ENCODE peak calls at places on chromosomes 13 and 19, in six cellular contexts. One of them, this sample, is unnamed.

GRCh38 chr13:20241593-20241992 is 9.5 kb upstream of the GJB6 start:
- DNase-seq in psoas muscle: no peak
- DNase-seq in fibroblast of lung: no peak
- DNase-seq in breast epithelium: no peak
- DNase-seq in body of pancreas: no peak
- DNase-seq in neural progenitor cell: no peak
- DNase-seq in this sample: no peak

GRCh38 chr19:35079826-35080225 is 35.8 kb upstream of the FXYD3 start:
- DNase-seq in psoas muscle: no peak
- DNase-seq in fibroblast of lung: no peak
- DNase-seq in breast epithelium: no peak
- DNase-seq in body of pancreas: no peak
- DNase-seq in neural progenitor cell: no peak
- DNase-seq in this sample: no peak

GRCh38 chr19:48812094-48812929 is 1.5 kb upstream of the BCAT2 start:
- DNase-seq in psoas muscle: peak; percentile 93
- DNase-seq in fibroblast of lung: peak; percentile 80
- DNase-seq in breast epithelium: peak; percentile 79
- DNase-seq in body of pancreas: peak; percentile 96
- DNase-seq in neural progenitor cell: peak; percentile 96
- DNase-seq in this sample: peak; percentile 33

GRCh38 chr13:50599927-50600326 is 243.6 kb downstream of the DLEU7 start:
- DNase-seq in psoas muscle: no peak
- DNase-seq in fibroblast of lung: no peak
- DNase-seq in breast epithelium: no peak
- DNase-seq in body of pancreas: no peak
- DNase-seq in neural progenitor cell: no peak
- DNase-seq in this sample: no peak

GRCh38 chr19:3671680-3672574 is 28.3 kb downstream of the PIP5K1C start:
- DNase-seq in psoas muscle: no peak
- DNase-seq in fibroblast of lung: peak; percentile 25
- DNase-seq in breast epithelium: no peak
- DNase-seq in body of pancreas: no peak
- DNase-seq in neural progenitor cell: no peak
- DNase-seq in this sample: no peak

GRCh38 chr13:51180853-51181511 is 41.2 kb upstream of the FAM124A start:
- DNase-seq in psoas muscle: no peak
- DNase-seq in fibroblast of lung: no peak
- DNase-seq in breast epithelium: no peak
- DNase-seq in body of pancreas: no peak
- DNase-seq in neural progenitor cell: no peak
- DNase-seq in this sample: no peak

GRCh38 chr19:43809762-43810696 is 7.8 kb upstream of the LYPD5 start:
- DNase-seq in psoas muscle: no peak
- DNase-seq in fibroblast of lung: peak; percentile 80
- DNase-seq in breast epithelium: no peak
- DNase-seq in body of pancreas: no peak
- DNase-seq in neural progenitor cell: peak; percentile 71
- DNase-seq in this sample: peak; percentile 85

GRCh38 chr13:25187596-25187995 is 15.5 kb upstream of the AMER2 start:
- DNase-seq in psoas muscle: no peak
- DNase-seq in fibroblast of lung: no peak
- DNase-seq in breast epithelium: no peak
- DNase-seq in body of pancreas: no peak
- DNase-seq in neural progenitor cell: no peak
- DNase-seq in this sample: no peak

GRCh38 chr13:106573855-106574254 is 5.9 kb upstream of the ARGLU1 start:
- DNase-seq in psoas muscle: peak; percentile 55
- DNase-seq in fibroblast of lung: peak; percentile 43
- DNase-seq in breast epithelium: no peak
- DNase-seq in body of pancreas: no peak
- DNase-seq in neural progenitor cell: no peak
- DNase-seq in this sample: no peak

GRCh38 chr13:41427700-41428099 is 29.6 kb upstream of the RGCC start:
- DNase-seq in psoas muscle: no peak
- DNase-seq in fibroblast of lung: no peak
- DNase-seq in breast epithelium: no peak
- DNase-seq in body of pancreas: no peak
- DNase-seq in neural progenitor cell: no peak
- DNase-seq in this sample: no peak

GRCh38 chr13:23510544-23510916 is 59.7 kb upstream of the TNFRSF19 start:
- DNase-seq in psoas muscle: no peak
- DNase-seq in fibroblast of lung: peak; percentile 65
- DNase-seq in breast epithelium: no peak
- DNase-seq in body of pancreas: no peak
- DNase-seq in neural progenitor cell: no peak
- DNase-seq in this sample: no peak

GRCh38 chr13:61810065-61810464 is 394.4 kb upstream of the PCDH20 start:
- DNase-seq in psoas muscle: no peak
- DNase-seq in fibroblast of lung: no peak
- DNase-seq in breast epithelium: no peak
- DNase-seq in body of pancreas: no peak
- DNase-seq in neural progenitor cell: no peak
- DNase-seq in this sample: no peak

GRCh38 chr13:102877285-102877684 is 31.5 kb downstream of the ERCC5 start:
- DNase-seq in psoas muscle: no peak
- DNase-seq in fibroblast of lung: peak; percentile 22
- DNase-seq in breast epithelium: no peak
- DNase-seq in body of pancreas: no peak
- DNase-seq in neural progenitor cell: no peak
- DNase-seq in this sample: no peak

GRCh38 chr13:48402325-48402962 is 10.5 kb downstream of the LPAR6 start:
- DNase-seq in psoas muscle: no peak
- DNase-seq in fibroblast of lung: no peak
- DNase-seq in breast epithelium: no peak
- DNase-seq in body of pancreas: no peak
- DNase-seq in neural progenitor cell: no peak
- DNase-seq in this sample: no peak

GRCh38 chr13:21060827-21061076 is 634 bp downstream of the LATS2 start:
- DNase-seq in psoas muscle: no peak
- DNase-seq in fibroblast of lung: no peak
- DNase-seq in breast epithelium: no peak
- DNase-seq in body of pancreas: no peak
- DNase-seq in neural progenitor cell: no peak
- DNase-seq in this sample: no peak

GRCh38 chr13:50950808-50951207 is 41.2 kb downstream of the RNASEH2B start:
- DNase-seq in psoas muscle: no peak
- DNase-seq in fibroblast of lung: peak; percentile 48
- DNase-seq in breast epithelium: no peak
- DNase-seq in body of pancreas: no peak
- DNase-seq in neural progenitor cell: no peak
- DNase-seq in this sample: no peak

GRCh38 chr13:36345438-36346221 is 564 bp downstream of the SPART start:
- DNase-seq in psoas muscle: peak; percentile 65
- DNase-seq in fibroblast of lung: peak; percentile 93
- DNase-seq in breast epithelium: no peak
- DNase-seq in body of pancreas: peak; percentile 65
- DNase-seq in neural progenitor cell: peak; percentile 81
- DNase-seq in this sample: peak; percentile 90

GRCh38 chr19:29666634-29667389 is 1.6 kb downstream of the PLEKHF1 start:
- DNase-seq in psoas muscle: peak; percentile 82
- DNase-seq in fibroblast of lung: peak; percentile 76
- DNase-seq in breast epithelium: peak; percentile 67
- DNase-seq in body of pancreas: peak; percentile 35
- DNase-seq in neural progenitor cell: peak; percentile 79
- DNase-seq in this sample: peak; percentile 61
- H3K4me1 ChIP-seq in psoas muscle: peaks cover 70% of the 10 kb centered on the region
- H3K4me1 ChIP-seq in fibroblast of lung: peaks cover 25% of the 10 kb centered on the region
- H3K4me1 ChIP-seq in breast epithelium: peaks cover 36% of the 10 kb centered on the region
- H3K4me1 ChIP-seq in body of pancreas: peaks cover 87% of the 10 kb centered on the region
- H3K4me1 ChIP-seq in neural progenitor cell: peaks cover 13% of the 10 kb centered on the region
- H3K4me1 ChIP-seq in this sample: peaks cover 43% of the 10 kb centered on the region

DNA sequence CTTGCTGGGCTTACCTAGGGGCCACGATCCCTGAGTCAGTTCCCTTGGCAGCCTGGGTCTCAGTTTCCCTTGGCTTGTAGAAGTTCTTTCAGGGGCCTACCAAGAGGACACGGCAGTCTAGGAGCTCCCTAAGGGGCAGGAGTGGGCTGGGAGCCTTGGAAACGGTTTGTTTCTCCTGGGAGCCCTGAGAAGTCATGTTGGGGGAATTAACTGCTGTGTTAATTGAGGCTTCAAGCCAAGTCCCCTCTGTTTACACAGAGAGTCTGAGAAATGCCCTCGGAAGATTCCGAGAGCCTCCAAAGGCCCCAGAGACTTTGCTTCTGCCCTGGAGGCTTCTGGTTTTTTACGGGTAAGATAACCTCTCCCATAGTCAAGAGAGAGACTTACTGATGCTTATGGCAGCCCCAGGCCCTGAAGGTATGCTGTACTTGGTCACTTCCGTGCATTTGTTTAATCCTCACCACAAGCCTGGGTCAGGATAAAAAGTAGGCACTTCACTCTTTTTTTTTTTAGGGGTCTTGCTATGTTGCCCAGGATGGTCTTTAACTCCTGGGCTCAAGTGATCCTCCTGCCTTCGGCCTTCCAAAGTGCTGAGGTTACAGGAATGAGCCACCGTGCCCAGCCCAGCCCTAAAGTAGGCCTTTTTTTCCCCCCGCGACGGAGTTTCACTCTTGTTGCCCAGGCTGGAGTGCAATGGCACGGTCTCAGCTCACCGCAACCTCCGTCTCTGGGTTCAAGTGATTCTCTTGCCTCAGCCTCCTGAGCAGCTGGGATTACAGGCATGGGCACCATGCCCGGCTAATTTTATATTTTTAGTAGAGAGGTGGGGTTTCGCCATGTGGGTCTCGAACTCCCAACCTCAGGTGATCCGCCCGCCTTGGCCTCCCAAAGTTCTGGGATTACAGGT is 15.1 kb downstream of the IER2 start:
- DNase-seq in psoas muscle: no peak
- DNase-seq in fibroblast of lung: peak; percentile 22
- DNase-seq in breast epithelium: no peak
- DNase-seq in body of pancreas: no peak
- DNase-seq in neural progenitor cell: peak; percentile 40
- DNase-seq in this sample: no peak
- H3K4me1 ChIP-seq in psoas muscle: peaks cover 23% of the 10 kb centered on the region
- H3K4me1 ChIP-seq in fibroblast of lung: peaks cover 41% of the 10 kb centered on the region
- H3K4me1 ChIP-seq in breast epithelium: peaks cover 7% of the 10 kb centered on the region
- H3K4me1 ChIP-seq in body of pancreas: peaks cover 74% of the 10 kb centered on the region
- H3K4me1 ChIP-seq in neural progenitor cell: peaks cover 24% of the 10 kb centered on the region
- H3K4me1 ChIP-seq in this sample: peaks cover 44% of the 10 kb centered on the region

DNA sequence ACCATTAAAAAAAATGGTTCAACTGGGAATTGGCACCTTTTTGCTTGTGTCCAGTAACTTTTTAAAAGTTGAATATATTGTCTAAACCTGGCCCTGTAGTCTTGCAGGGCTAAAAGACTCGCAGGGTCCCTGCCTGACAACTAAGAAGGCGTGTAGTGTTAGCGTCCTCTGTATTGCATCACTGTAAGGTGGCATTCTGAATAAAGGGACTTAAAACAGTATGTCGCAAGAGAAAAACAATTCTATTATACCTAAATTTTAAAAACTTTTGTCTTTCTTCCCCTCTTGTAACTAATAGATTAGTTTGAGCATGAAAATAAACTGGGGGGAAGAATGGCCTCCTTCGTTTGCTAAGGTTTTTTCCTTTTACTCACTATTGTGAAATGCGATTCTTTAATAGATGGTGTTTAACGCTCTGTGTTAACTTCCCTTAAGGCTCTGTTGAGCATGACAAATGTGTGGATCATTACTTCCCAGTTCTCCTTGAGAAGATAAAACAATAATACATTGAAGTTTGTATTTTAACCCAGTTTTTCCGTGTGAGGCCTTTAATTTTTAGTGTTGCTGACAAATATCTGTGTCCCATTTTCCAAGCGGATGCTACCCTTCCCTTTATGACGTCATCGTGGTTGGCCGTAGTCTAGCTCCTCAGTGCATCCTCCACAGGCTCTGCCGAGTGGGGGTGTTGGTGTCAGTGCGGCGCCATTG is 134.6 kb downstream of the KATNAL1 start:
- DNase-seq in psoas muscle: no peak
- DNase-seq in fibroblast of lung: no peak
- DNase-seq in breast epithelium: no peak
- DNase-seq in body of pancreas: no peak
- DNase-seq in neural progenitor cell: no peak
- DNase-seq in this sample: no peak
- H3K4me1 ChIP-seq in psoas muscle: no peaks in the 10 kb centered on the region
- H3K4me1 ChIP-seq in fibroblast of lung: no peaks in the 10 kb centered on the region
- H3K4me1 ChIP-seq in breast epithelium: no peaks in the 10 kb centered on the region
- H3K4me1 ChIP-seq in body of pancreas: no peaks in the 10 kb centered on the region
- H3K4me1 ChIP-seq in neural progenitor cell: no peaks in the 10 kb centered on the region
- H3K4me1 ChIP-seq in this sample: peaks cover 7% of the 10 kb centered on the region

GRCh38 chr19:18735324-18735723 is 51.8 kb downstream of the CRTC1 start:
- DNase-seq in psoas muscle: no peak
- DNase-seq in fibroblast of lung: no peak
- DNase-seq in breast epithelium: no peak
- DNase-seq in body of pancreas: no peak
- DNase-seq in neural progenitor cell: no peak
- DNase-seq in this sample: no peak

GRCh38 chr19:18737337-18737953 is 53.7 kb downstream of the COMP start:
- DNase-seq in psoas muscle: no peak
- DNase-seq in fibroblast of lung: no peak
- DNase-seq in breast epithelium: no peak
- DNase-seq in body of pancreas: no peak
- DNase-seq in neural progenitor cell: peak; percentile 39
- DNase-seq in this sample: no peak

GRCh38 chr19:18735752-18736151 is 52.3 kb downstream of the CRTC1 start:
- DNase-seq in psoas muscle: no peak
- DNase-seq in fibroblast of lung: no peak
- DNase-seq in breast epithelium: no peak
- DNase-seq in body of pancreas: no peak
- DNase-seq in neural progenitor cell: no peak
- DNase-seq in this sample: no peak

GRCh38 chr19:18737954-18738351 is 53.2 kb downstream of the COMP start:
- DNase-seq in psoas muscle: no peak
- DNase-seq in fibroblast of lung: no peak
- DNase-seq in breast epithelium: no peak
- DNase-seq in body of pancreas: peak; percentile 49
- DNase-seq in neural progenitor cell: no peak
- DNase-seq in this sample: no peak

GRCh38 chr19:18736415-18737336 is 53.2 kb downstream of the CRTC1 start:
- DNase-seq in psoas muscle: no peak
- DNase-seq in fibroblast of lung: peak; percentile 5
- DNase-seq in breast epithelium: peak; percentile 70
- DNase-seq in body of pancreas: peak; percentile 59
- DNase-seq in neural progenitor cell: no peak
- DNase-seq in this sample: no peak
- H3K4me1 ChIP-seq in psoas muscle: no peaks in the 10 kb centered on the region
- H3K4me1 ChIP-seq in fibroblast of lung: peaks cover 8% of the 10 kb centered on the region
- H3K4me1 ChIP-seq in breast epithelium: no peaks in the 10 kb centered on the region
- H3K4me1 ChIP-seq in body of pancreas: peaks cover 41% of the 10 kb centered on the region
- H3K4me1 ChIP-seq in neural progenitor cell: peaks cover 13% of the 10 kb centered on the region
- H3K4me1 ChIP-seq in this sample: peaks cover 11% of the 10 kb centered on the region

GRCh38 chr19:50513746-50514345 is at the start of gene ASPDH:
- DNase-seq in psoas muscle: no peak
- DNase-seq in fibroblast of lung: no peak
- DNase-seq in breast epithelium: no peak
- DNase-seq in body of pancreas: no peak
- DNase-seq in neural progenitor cell: peak; percentile 50
- DNase-seq in this sample: no peak

GRCh38 chr19:50512999-50513745 is 541 bp downstream of the ASPDH start:
- DNase-seq in psoas muscle: no peak
- DNase-seq in fibroblast of lung: no peak
- DNase-seq in breast epithelium: no peak
- DNase-seq in body of pancreas: no peak
- DNase-seq in neural progenitor cell: no peak
- DNase-seq in this sample: no peak

GRCh38 chr19:50516456-50516855 is 2.7 kb upstream of the ASPDH start:
- DNase-seq in psoas muscle: no peak
- DNase-seq in fibroblast of lung: no peak
- DNase-seq in breast epithelium: no peak
- DNase-seq in body of pancreas: no peak
- DNase-seq in neural progenitor cell: no peak
- DNase-seq in this sample: no peak

GRCh38 chr19:50515168-50515561 is 1.5 kb upstream of the ASPDH start:
- DNase-seq in psoas muscle: no peak
- DNase-seq in fibroblast of lung: no peak
- DNase-seq in breast epithelium: no peak
- DNase-seq in body of pancreas: no peak
- DNase-seq in neural progenitor cell: no peak
- DNase-seq in this sample: no peak

GRCh38 chr19:50514346-50515167 is 844 bp upstream of the ASPDH start:
- DNase-seq in psoas muscle: no peak
- DNase-seq in fibroblast of lung: no peak
- DNase-seq in breast epithelium: no peak
- DNase-seq in body of pancreas: no peak
- DNase-seq in neural progenitor cell: peak; percentile 38
- DNase-seq in this sample: no peak
- H3K4me1 ChIP-seq in psoas muscle: peaks cover 7% of the 10 kb centered on the region
- H3K4me1 ChIP-seq in fibroblast of lung: peaks cover 2% of the 10 kb centered on the region
- H3K4me1 ChIP-seq in breast epithelium: peaks cover 7% of the 10 kb centered on the region
- H3K4me1 ChIP-seq in body of pancreas: peaks cover 9% of the 10 kb centered on the region
- H3K4me1 ChIP-seq in neural progenitor cell: peaks cover 12% of the 10 kb centered on the region
- H3K4me1 ChIP-seq in this sample: peaks cover 9% of the 10 kb centered on the region

This sample was measured in trophoblast cell.